ENCODE peak calls at places on chromosomes 3 and 15, in ten cellular contexts. R, Q, K, C, H, V, M, U, G and X are unnamed samples.

GRCh38 chr3:6281662-6282061 is 579.3 kb upstream of the GRM7 start:
- DNase-seq in M (no peak), V (no peak), R (no peak), Q (no peak), G (no peak), K (no peak), C (no peak), U (no peak), H (no peak), X (no peak)

GRCh38 chr3:142275856-142276255 is 50.5 kb upstream of the GK5 start:
- DNase-seq in U (peak), G (no peak), C (no peak), R (peak), V (no peak), M (no peak), K (no peak), H (no peak), Q (no peak), X (peak)

GRCh38 chr15:38002883-38003477 is 68.5 kb downstream of the TMCO5A start:
- DNase-seq in G (peak), H (peak), M (peak), R (peak), U (peak), Q (no peak), C (peak), K (peak), V (peak), X (no peak)

GRCh38 chr3:159913712-159914414 is 74.8 kb upstream of the IL12A start:
- DNase-seq in M (no peak), K (no peak), Q (no peak), G (no peak), U (no peak), V (no peak), H (no peak), R (no peak), C (no peak), X (no peak)

GRCh38 chr15:59457103-59457502 is 19.1 kb downstream of the FAM81A start:
- DNase-seq in K (no peak), G (no peak), U (no peak), V (no peak), Q (no peak), C (no peak), H (no peak), R (no peak), M (no peak), X (no peak)

GRCh38 chr3:58029842-58030584 is 21.8 kb downstream of the FLNB start:
- DNase-seq in V (no peak), Q (no peak), U (no peak), C (no peak), H (no peak), G (no peak), M (no peak), K (no peak), R (no peak), X (no peak)

GRCh38 chr3:164620423-164620822 is 457.9 kb downstream of the SI start:
- DNase-seq in U (peak), C (no peak), M (no peak), V (no peak), H (no peak), Q (no peak), G (no peak), R (no peak), K (no peak), X (no peak)

GRCh38 chr15:62928996-62929350 is 113.6 kb upstream of the TPM1 start:
- DNase-seq in H (no peak), U (no peak), C (no peak), V (no peak), M (no peak), G (no peak), R (no peak), K (no peak), Q (no peak), X (no peak)